ENCODE peak calls at places on chromosomes 4 and X, in seven cellular contexts. P is Calu3, Q is pancreas, W is brain microvascular endothelial cell, T is DND-41, B is Peyer's patch, X is mammary epithelial cell. Y is an unnamed sample.

GRCh38 chr4:35105486-35105885 is 1138.8 kb downstream of the ARAP2 start:
- DNase-seq in P (no peak), Q (no peak), W (no peak), T (no peak), B (no peak), X (no peak), Y (no peak)

GRCh38 chrX:10901290-10901633 is 209.9 kb upstream of the HCCS start:
- DNase-seq in P (no peak), Q (no peak), W (no peak), T (no peak), B (no peak), X (no peak), Y (no peak)

GRCh38 chr4:14848210-14848609 is 154.1 kb upstream of the CPEB2 start:
- DNase-seq in P (no peak), Q (no peak), W (no peak), T (no peak), B (no peak), X (no peak), Y (no peak)

GRCh38 chr4:107751670-107752069 is 31.6 kb upstream of the PAPSS1 start:
- DNase-seq in P (no peak), Q (no peak), W (no peak), T (no peak), B (no peak), X (no peak), Y (no peak)

GRCh38 chr4:33649015-33649414 is 2595.3 kb downstream of the ARAP2 start:
- DNase-seq in P (no peak), Q (no peak), W (no peak), T (no peak), B (no peak), X (peak; percentile 1), Y (peak; percentile 58)

GRCh38 chrX:50638123-50638522 is 167.5 kb upstream of the DGKK start:
- DNase-seq in P (no peak), Q (no peak), W (no peak), T (peak; percentile 8), B (no peak), X (no peak), Y (no peak)

GRCh38 chr4:82524570-82525152 is 37.1 kb downstream of the TMEM150C start:
- DNase-seq in P (no peak), Q (no peak), W (no peak), T (no peak), B (no peak), X (peak; percentile 32), Y (no peak)

GRCh38 chr4:43987331-43987944 is 461.2 kb downstream of the KCTD8 start:
- DNase-seq in P (no peak), Q (no peak), W (no peak), T (no peak), B (no peak), X (no peak), Y (no peak)

GRCh38 chr4:38785901-38786402 is 3.2 kb upstream of the TLR10 start:
- DNase-seq in P (no peak), Q (no peak), W (no peak), T (no peak), B (no peak), X (no peak), Y (no peak)

GRCh38 chr4:10664408-10664807 is 20.2 kb downstream of the CLNK start:
- DNase-seq in P (peak; percentile 17), Q (no peak), W (peak; percentile 91), T (no peak), B (no peak), X (peak; percentile 45), Y (peak; percentile 76)

GRCh38 chrX:1713296-1713695 is 98.4 kb downstream of the ASMT start:
- DNase-seq in P (no peak), Q (no peak), W (no peak), T (no peak), B (no peak), X (no peak), Y (no peak)

GRCh38 chr4:76105652-76106051 is 31.1 kb downstream of the ART3 start:
- DNase-seq in P (no peak), Q (no peak), W (no peak), T (no peak), B (no peak), X (no peak), Y (no peak)

GRCh38 chr4:169668069-169668721 is 47.8 kb downstream of the CLCN3 start:
- DNase-seq in P (no peak), Q (no peak), W (no peak), T (no peak), B (no peak), X (no peak), Y (no peak)

GRCh38 chr4:101346562-101347266 is 612 bp downstream of the PPP3CA start:
- DNase-seq in P (peak; percentile 37), Q (peak; percentile 81), W (peak; percentile 54), T (peak; percentile 69), B (peak; percentile 66), X (peak; percentile 65), Y (peak; percentile 63)

GRCh38 chr4:26076000-26076587 is 162.1 kb downstream of the SMIM20 start:
- DNase-seq in P (no peak), Q (no peak), W (no peak), T (no peak), B (no peak), X (peak; percentile 62), Y (peak; percentile 36)

GRCh38 chr4:6235901-6236625 is 33.6 kb upstream of the WFS1 start:
- DNase-seq in P (no peak), Q (no peak), W (no peak), T (no peak), B (no peak), X (no peak), Y (no peak)

GRCh38 chr4:23613782-23614181 is 276.1 kb downstream of the PPARGC1A start:
- DNase-seq in P (no peak), Q (no peak), W (no peak), T (no peak), B (no peak), X (no peak), Y (no peak)

GRCh38 chr4:23614284-23614892 is 275.5 kb downstream of the PPARGC1A start:
- DNase-seq in P (peak; percentile 5), Q (no peak), W (no peak), T (peak; percentile 6), B (no peak), X (peak; percentile 0), Y (no peak)
- TF ChIP-seq CTCF in P (no peak), Q (no peak), W (peak; percentile 54), T (peak; percentile 47), B (peak; percentile 35), X (no peak), Y (no peak)

DNA sequence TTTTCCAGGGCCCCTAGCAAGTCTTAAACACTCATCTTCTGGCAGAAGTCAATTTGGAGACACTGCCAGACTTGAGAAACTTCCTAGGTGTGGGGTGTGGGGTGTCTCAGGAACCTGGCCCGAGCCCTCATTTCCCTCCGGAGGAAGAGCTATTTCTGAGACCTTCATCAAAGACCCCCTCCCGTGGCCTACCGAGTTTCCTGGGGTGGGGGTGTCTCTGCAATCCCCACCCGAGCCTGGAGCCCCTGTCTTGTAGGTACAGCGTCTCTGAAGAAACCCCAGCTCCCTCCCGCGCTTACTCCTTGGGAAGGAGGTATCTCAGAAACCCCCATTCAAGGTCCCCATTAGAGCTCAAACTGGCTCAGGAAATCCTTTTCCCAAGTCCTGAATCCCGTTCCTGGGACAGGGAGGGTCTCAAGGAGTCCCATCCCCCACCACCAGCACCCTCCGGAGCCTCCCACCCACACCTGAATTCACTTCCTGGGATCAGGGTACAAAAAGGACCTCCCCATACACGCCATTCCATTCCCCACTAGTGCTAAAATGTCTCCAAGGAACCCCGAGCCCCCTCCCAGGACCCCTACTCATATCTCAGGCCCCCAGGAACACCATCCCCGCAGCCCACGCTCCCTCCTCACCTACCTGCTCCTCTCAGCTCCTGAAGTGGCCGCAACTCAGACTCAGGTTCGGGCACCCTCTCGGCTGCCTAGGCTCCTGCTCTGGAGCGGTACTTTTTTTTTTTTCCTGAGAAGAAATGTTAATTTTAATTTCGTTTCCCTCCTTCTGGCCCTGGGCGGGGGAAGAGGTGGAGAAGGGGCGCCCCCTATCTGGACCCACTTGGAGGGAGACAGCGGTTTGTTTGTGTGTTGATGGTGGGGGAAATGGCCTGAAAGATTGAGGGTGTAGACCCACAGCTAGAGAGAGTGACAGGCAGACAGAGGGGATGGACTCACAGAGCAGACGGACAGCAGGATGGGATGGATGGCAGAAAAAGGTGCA is 1.1 kb downstream of the SLC38A5 start:
- DNase-seq in P (no peak), Q (no peak), W (no peak), T (peak; percentile 66), B (peak; percentile 43), X (no peak), Y (no peak)
- TF ChIP-seq CTCF in P (no peak), Q (no peak), W (peak; percentile 34), T (peak; percentile 67), B (no peak), X (no peak), Y (peak; percentile 26)

DNA sequence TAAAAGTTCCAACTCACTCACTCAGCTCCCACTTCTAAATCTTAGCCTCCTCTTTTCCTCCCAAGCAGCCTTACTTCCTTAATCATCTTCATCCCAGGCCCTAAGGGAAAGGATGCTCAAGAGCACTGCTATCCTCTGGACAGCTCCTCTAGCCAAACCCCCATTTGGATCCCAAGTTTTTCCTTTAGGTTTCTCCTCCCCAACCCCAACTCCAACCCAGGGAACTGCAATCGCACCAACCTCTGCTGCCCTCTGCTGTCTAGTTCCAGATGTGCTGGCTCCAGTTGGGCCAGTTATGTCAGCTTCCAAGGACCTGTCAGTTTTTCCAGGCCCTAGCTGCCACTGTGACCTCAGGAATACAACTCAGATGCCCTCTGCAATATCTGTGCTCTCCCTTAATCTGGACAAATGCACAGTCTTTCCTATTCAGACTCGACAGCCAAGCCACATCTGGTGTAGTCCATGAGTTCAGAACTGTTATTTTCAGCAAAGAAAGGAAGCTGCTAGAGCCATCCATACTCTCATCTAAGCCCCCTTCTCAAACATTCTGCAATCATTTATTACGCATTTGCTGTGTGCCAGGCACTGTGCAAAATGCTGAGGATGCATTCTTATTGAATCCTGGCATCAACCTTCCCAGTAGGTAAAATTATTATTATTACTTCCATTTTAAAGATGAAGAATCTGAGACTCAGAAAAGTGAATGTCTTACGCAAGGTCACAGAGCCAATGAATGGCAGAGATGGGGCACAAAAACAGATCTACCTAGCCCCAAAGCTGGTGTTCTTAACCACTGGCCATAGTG is 12.3 kb upstream of the XPNPEP2 start:
- DNase-seq in P (peak; percentile 68), Q (peak; percentile 60), W (peak; percentile 51), T (no peak), B (no peak), X (peak; percentile 34), Y (peak; percentile 53)
- TF ChIP-seq CTCF in P (peak; percentile 55), Q (peak; percentile 42), W (peak; percentile 83), T (peak; percentile 72), B (peak; percentile 73), X (peak; percentile 65), Y (peak; percentile 82)

GRCh38 chr4:148441624-148441985 is 609 bp downstream of the NR3C2 start:
- DNase-seq in P (no peak), Q (no peak), W (no peak), T (no peak), B (no peak), X (no peak), Y (no peak)
- TF ChIP-seq CTCF in P (no peak), Q (no peak), W (no peak), T (no peak), B (no peak), X (no peak), Y (no peak)

DNA sequence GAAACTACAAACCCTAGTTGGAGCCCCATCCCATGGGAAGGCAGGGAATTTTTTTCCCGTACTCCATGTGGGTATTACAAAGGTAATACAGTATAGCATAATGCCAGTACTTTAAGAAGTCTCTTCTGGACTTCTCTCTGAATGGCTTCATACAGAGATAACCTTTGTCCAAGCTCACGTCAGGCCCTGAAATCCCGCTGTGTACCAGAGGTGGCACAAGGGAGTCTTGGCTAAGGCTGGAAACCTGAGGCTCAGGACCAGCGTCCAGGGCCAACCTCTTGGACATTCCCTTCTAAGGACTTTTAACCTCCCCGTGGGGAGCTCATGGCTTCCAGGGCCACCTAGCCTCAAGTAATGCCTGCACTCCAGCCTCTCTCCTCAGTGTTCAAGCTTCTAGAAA is 338.9 kb upstream of the FAM241A start:
- DNase-seq in P (peak; percentile 44), Q (no peak), W (peak; percentile 0), T (no peak), B (no peak), X (no peak), Y (no peak)
- TF ChIP-seq CTCF in P (peak; percentile 39), Q (no peak), W (peak; percentile 53), T (no peak), B (peak; percentile 36), X (peak; percentile 18), Y (peak; percentile 45)

Y was measured in HFFc6.